ENCODE peak calls at places on chromosomes 1 and 21, in five cellular contexts. S is endothelial cell of umbilical vein, I is right cardiac atrium, H is brain microvascular endothelial cell, L is T-helper 9 cell. U is an unnamed sample.
A peak's percentile ranks its signal among the peaks of the same experiment; 100 is the strongest.

GRCh38 chr1:103525114-103525606 is 339 bp upstream of the RNPC3 start:
- DNase-seq in S (peak; percentile 56), I (no peak), H (no peak), L (no peak), U (peak; percentile 1)

GRCh38 chr1:110936567-110936966 is 27.2 kb downstream of the LRIF1 start:
- DNase-seq in S (no peak), I (no peak), H (no peak), L (no peak), U (no peak)

GRCh38 chr1:2890221-2890850 is 88.8 kb upstream of the TTC34 start:
- DNase-seq in S (no peak), I (no peak), H (no peak), L (no peak), U (no peak)

GRCh38 chr1:26684763-26685162 is 11.1 kb upstream of the ARID1A start:
- DNase-seq in S (no peak), I (no peak), H (no peak), L (no peak), U (no peak)

GRCh38 chr1:160078392-160079195 is 2.7 kb upstream of the KCNJ9 start:
- DNase-seq in S (peak; percentile 26), I (no peak), H (peak; percentile 38), L (peak; percentile 48), U (peak; percentile 46)

GRCh38 chr1:118339431-118340146 is 154.6 kb upstream of the SPAG17 start:
- DNase-seq in S (no peak), I (no peak), H (no peak), L (no peak), U (no peak)

GRCh38 chr1:160853756-160854155 is 8.9 kb downstream of the CD244 start:
- DNase-seq in S (no peak), I (no peak), H (no peak), L (no peak), U (no peak)

GRCh38 chr1:38586993-38587646 is 272.5 kb downstream of the RRAGC start:
- DNase-seq in S (peak; percentile 41), I (no peak), H (no peak), L (peak; percentile 35), U (peak; percentile 60)

GRCh38 chr1:228955691-228956090 is 220.4 kb downstream of the RHOU start:
- DNase-seq in S (no peak), I (no peak), H (peak; percentile 50), L (no peak), U (no peak)

GRCh38 chr1:19918057-19918456 is 5.4 kb downstream of the PLA2G2E start:
- DNase-seq in S (peak; percentile 72), I (peak; percentile 93), H (peak; percentile 58), L (peak; percentile 81), U (peak; percentile 81)

GRCh38 chr1:228911225-228911624 is 175.9 kb downstream of the RHOU start:
- DNase-seq in S (no peak), I (no peak), H (no peak), L (no peak), U (no peak)

GRCh38 chr1:35279555-35279904 is 11.0 kb downstream of the ZMYM4 start:
- DNase-seq in S (no peak), I (no peak), H (no peak), L (no peak), U (no peak)

GRCh38 chr1:156486421-156487344 is 13.9 kb downstream of the MEF2D start:
- DNase-seq in S (no peak), I (peak; percentile 65), H (no peak), L (no peak), U (no peak)

GRCh38 chr1:31748265-31748859 is 15.8 kb downstream of the ADGRB2 start:
- DNase-seq in S (no peak), I (no peak), H (no peak), L (no peak), U (no peak)

GRCh38 chr21:45417256-45417950 is 12.4 kb downstream of the COL18A1 start:
- DNase-seq in S (no peak), I (peak; percentile 51), H (no peak), L (no peak), U (no peak)

GRCh38 chr1:37449936-37450335 is 24.4 kb upstream of the ZC3H12A start:
- DNase-seq in S (no peak), I (no peak), H (no peak), L (no peak), U (no peak)

GRCh38 chr1:116490588-116490987 is 80.2 kb downstream of the CD58 start:
- DNase-seq in S (no peak), I (no peak), H (no peak), L (no peak), U (no peak)

GRCh38 chr1:168137515-168137821 is 738 bp upstream of the GPR161 start:
- DNase-seq in S (no peak), I (no peak), H (no peak), L (no peak), U (no peak)

GRCh38 chr1:101960164-101960563 is 36.6 kb downstream of the OLFM3 start:
- DNase-seq in S (no peak), I (no peak), H (no peak), L (no peak), U (no peak)

GRCh38 chr1:30603081-30603858 is 120.1 kb downstream of the MATN1 start:
- DNase-seq in S (no peak), I (no peak), H (no peak), L (no peak), U (no peak)

GRCh38 chr1:227942021-227942715 is 5.6 kb downstream of the WNT9A start:
- DNase-seq in S (no peak), I (peak; percentile 43), H (no peak), L (no peak), U (no peak)

GRCh38 chr21:28543975-28544374 is 448.7 kb downstream of the LTN1 start:
- DNase-seq in S (no peak), I (no peak), H (no peak), L (no peak), U (no peak)

GRCh38 chr1:38835230-38835827 is 24.2 kb downstream of the RRAGC start:
- DNase-seq in S (peak; percentile 77), I (no peak), H (peak; percentile 78), L (no peak), U (peak; percentile 35)

GRCh38 chr1:160868141-160868540 is 5.5 kb upstream of the CD244 start:
- DNase-seq in S (no peak), I (no peak), H (no peak), L (no peak), U (no peak)

GRCh38 chr1:66251521-66251920 is 282.4 kb upstream of the SGIP1 start:
- DNase-seq in S (no peak), I (no peak), H (no peak), L (no peak), U (no peak)

GRCh38 chr1:47868348-47868676 is 128.9 kb downstream of the TRABD2B start:
- DNase-seq in S (no peak), I (no peak), H (no peak), L (no peak), U (no peak)

GRCh38 chr1:175376194-175376593 is 183.6 kb upstream of the KIAA0040 start:
- DNase-seq in S (peak; percentile 27), I (no peak), H (peak; percentile 3), L (no peak), U (no peak)

GRCh38 chr1:32701951-32702598 is 495 bp downstream of the SYNC start:
- DNase-seq in S (peak; percentile 26), I (peak; percentile 84), H (peak; percentile 11), L (no peak), U (no peak)

GRCh38 chr1:16617101-16617727 is 3.9 kb upstream of the NBPF1 start:
- DNase-seq in S (no peak), I (peak; percentile 54), H (no peak), L (no peak), U (no peak)

GRCh38 chr1:223765036-223765718 is 52.8 kb downstream of the CAPN2 start:
- DNase-seq in S (no peak), I (peak; percentile 89), H (peak; percentile 52), L (no peak), U (no peak)